ENCODE peak calls at places on chromosomes 6 and 20, in five cellular contexts. One of them, this sample, is unnamed.

GRCh38 chr6:131982740-131983259 is 31.6 kb upstream of the CCN2 start:
- DNase-seq in H9: no peak
- DNase-seq in SK-N-SH: no peak
- DNase-seq in RWPE2: no peak
- DNase-seq in left ventricle myocardium inferior: no peak
- DNase-seq in this sample: no peak

GRCh38 chr6:144294016-144294415 is 8.9 kb downstream of the UTRN start:
- DNase-seq in H9: no peak
- DNase-seq in SK-N-SH: no peak
- DNase-seq in RWPE2: no peak
- DNase-seq in left ventricle myocardium inferior: no peak
- DNase-seq in this sample: no peak

GRCh38 chr6:170031684-170032121 is 259.2 kb downstream of the DLL1 start:
- DNase-seq in H9: no peak
- DNase-seq in SK-N-SH: no peak
- DNase-seq in RWPE2: peak; percentile 34
- DNase-seq in left ventricle myocardium inferior: peak; percentile 11
- DNase-seq in this sample: peak; percentile 79

GRCh38 chr6:31652925-31653724 is 664 bp upstream of the BAG6 start:
- DNase-seq in H9: peak; percentile 93
- DNase-seq in SK-N-SH: peak; percentile 87
- DNase-seq in RWPE2: peak; percentile 84
- DNase-seq in left ventricle myocardium inferior: peak; percentile 86
- DNase-seq in this sample: no peak

GRCh38 chr6:113944701-113945100 is 26.2 kb downstream of the HDAC2 start:
- DNase-seq in H9: no peak
- DNase-seq in SK-N-SH: no peak
- DNase-seq in RWPE2: no peak
- DNase-seq in left ventricle myocardium inferior: no peak
- DNase-seq in this sample: no peak

GRCh38 chr6:708237-708598 is 15.3 kb upstream of the EXOC2 start:
- DNase-seq in H9: no peak
- DNase-seq in SK-N-SH: no peak
- DNase-seq in RWPE2: no peak
- DNase-seq in left ventricle myocardium inferior: no peak
- DNase-seq in this sample: no peak

GRCh38 chr6:73460044-73460443 is 1.5 kb upstream of the MTO1 start:
- DNase-seq in H9: no peak
- DNase-seq in SK-N-SH: no peak
- DNase-seq in RWPE2: no peak
- DNase-seq in left ventricle myocardium inferior: no peak
- DNase-seq in this sample: no peak

GRCh38 chr6:67248077-67248476 is 1387.0 kb upstream of the ADGRB3 start:
- DNase-seq in H9: no peak
- DNase-seq in SK-N-SH: no peak
- DNase-seq in RWPE2: no peak
- DNase-seq in left ventricle myocardium inferior: no peak
- DNase-seq in this sample: no peak

GRCh38 chr6:155402656-155403304 is 52.9 kb downstream of the NOX3 start:
- DNase-seq in H9: no peak
- DNase-seq in SK-N-SH: no peak
- DNase-seq in RWPE2: no peak
- DNase-seq in left ventricle myocardium inferior: no peak
- DNase-seq in this sample: no peak

GRCh38 chr6:155408231-155408630 is 47.4 kb downstream of the NOX3 start:
- DNase-seq in H9: no peak
- DNase-seq in SK-N-SH: no peak
- DNase-seq in RWPE2: no peak
- DNase-seq in left ventricle myocardium inferior: no peak
- DNase-seq in this sample: no peak

GRCh38 chr6:155408981-155409380 is 46.7 kb downstream of the NOX3 start:
- DNase-seq in H9: no peak
- DNase-seq in SK-N-SH: no peak
- DNase-seq in RWPE2: no peak
- DNase-seq in left ventricle myocardium inferior: no peak
- DNase-seq in this sample: no peak

GRCh38 chr6:155406801-155407200 is 48.8 kb downstream of the NOX3 start:
- DNase-seq in H9: no peak
- DNase-seq in SK-N-SH: no peak
- DNase-seq in RWPE2: no peak
- DNase-seq in left ventricle myocardium inferior: no peak
- DNase-seq in this sample: no peak

GRCh38 chr6:155404937-155405336 is 50.7 kb downstream of the NOX3 start:
- DNase-seq in H9: no peak
- DNase-seq in SK-N-SH: no peak
- DNase-seq in RWPE2: no peak
- DNase-seq in left ventricle myocardium inferior: no peak
- DNase-seq in this sample: no peak
- H3K4me1 ChIP-seq in H9: no peaks in the 10 kb centered on the region
- H3K4me1 ChIP-seq in SK-N-SH: no peaks in the 10 kb centered on the region
- H3K4me1 ChIP-seq in RWPE2: no peaks in the 10 kb centered on the region
- H3K4me1 ChIP-seq in left ventricle myocardium inferior: no peaks in the 10 kb centered on the region
- H3K4me1 ChIP-seq in this sample: no peaks in the 10 kb centered on the region

GRCh38 chr6:167247814-167248595 is 43.1 kb upstream of the UNC93A start:
- DNase-seq in H9: no peak
- DNase-seq in SK-N-SH: no peak
- DNase-seq in RWPE2: no peak
- DNase-seq in left ventricle myocardium inferior: no peak
- DNase-seq in this sample: peak; percentile 64
- TF ChIP-seq CTCF in H9: peak; percentile 55
- TF ChIP-seq CTCF in SK-N-SH: no peak
- TF ChIP-seq CTCF in RWPE2: no peak
- TF ChIP-seq CTCF in left ventricle myocardium inferior: no peak
- TF ChIP-seq CTCF in this sample: no peak

DNA sequence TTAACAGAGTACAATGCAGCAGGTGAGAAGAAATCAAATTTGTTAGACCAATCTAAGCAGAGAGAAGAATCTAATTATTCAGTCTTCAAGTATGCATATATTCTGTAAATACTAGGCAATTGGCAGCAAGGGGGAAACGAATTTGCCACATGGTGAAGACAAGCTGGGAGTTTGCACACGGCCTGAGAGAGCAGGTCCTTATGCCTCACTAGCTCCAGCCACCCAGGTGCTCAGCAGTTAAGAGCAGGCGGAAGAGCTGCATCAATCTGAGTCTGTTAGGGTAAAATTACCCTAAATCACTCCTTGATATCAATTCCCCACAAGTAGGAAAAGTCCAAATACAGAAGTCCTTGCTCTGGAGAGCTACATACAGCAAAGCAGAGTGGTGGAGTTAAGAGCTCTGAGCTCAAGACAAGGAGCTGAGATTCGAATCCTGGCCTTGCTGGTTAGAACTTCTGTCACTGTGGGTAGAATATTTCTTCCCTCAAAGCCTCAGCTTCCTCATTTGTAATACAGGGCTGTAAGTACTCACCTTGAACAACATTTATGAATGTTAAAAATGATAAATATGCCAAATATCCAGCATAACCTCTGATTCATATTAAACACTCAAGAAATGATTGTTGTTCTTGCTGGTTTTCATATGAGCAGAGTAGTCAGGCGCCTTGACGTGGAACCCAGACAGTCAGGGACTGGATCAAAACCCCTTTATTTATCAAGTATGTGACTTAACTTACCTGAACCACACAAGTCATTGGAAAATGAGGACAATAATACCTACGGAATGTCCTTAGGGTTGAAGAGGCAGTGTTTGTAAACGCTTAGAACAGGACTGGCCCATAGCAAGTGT is 444.2 kb downstream of the CDH26 start:
- DNase-seq in H9: no peak
- DNase-seq in SK-N-SH: no peak
- DNase-seq in RWPE2: no peak
- DNase-seq in left ventricle myocardium inferior: no peak
- DNase-seq in this sample: no peak
- H3K4me1 ChIP-seq in H9: no peaks in the 10 kb centered on the region
- H3K4me1 ChIP-seq in SK-N-SH: no peaks in the 10 kb centered on the region
- H3K4me1 ChIP-seq in RWPE2: no peaks in the 10 kb centered on the region
- H3K4me1 ChIP-seq in left ventricle myocardium inferior: no peaks in the 10 kb centered on the region
- H3K4me1 ChIP-seq in this sample: no peaks in the 10 kb centered on the region

GRCh38 chr20:59525500-59526241 is 78.7 kb upstream of the PHACTR3 start:
- DNase-seq in H9: peak; percentile 84
- DNase-seq in SK-N-SH: peak; percentile 83
- DNase-seq in RWPE2: peak; percentile 84
- DNase-seq in left ventricle myocardium inferior: peak; percentile 62
- DNase-seq in this sample: no peak

GRCh38 chr20:59520814-59521213 is 83.5 kb upstream of the PHACTR3 start:
- DNase-seq in H9: no peak
- DNase-seq in SK-N-SH: no peak
- DNase-seq in RWPE2: no peak
- DNase-seq in left ventricle myocardium inferior: no peak
- DNase-seq in this sample: no peak

GRCh38 chr20:59526242-59527225 is 77.8 kb upstream of the PHACTR3 start:
- DNase-seq in H9: peak; percentile 43
- DNase-seq in SK-N-SH: peak; percentile 71
- DNase-seq in RWPE2: peak; percentile 76
- DNase-seq in left ventricle myocardium inferior: no peak
- DNase-seq in this sample: no peak
- TF ChIP-seq CTCF in H9: peak; percentile 65
- TF ChIP-seq CTCF in SK-N-SH: peak; percentile 52
- TF ChIP-seq CTCF in RWPE2: peak; percentile 57
- TF ChIP-seq CTCF in left ventricle myocardium inferior: peak; percentile 23
- TF ChIP-seq CTCF in this sample: no peak

GRCh38 chr6:38508286-38508685 is 131.4 kb downstream of the BTBD9 start:
- DNase-seq in H9: no peak
- DNase-seq in SK-N-SH: no peak
- DNase-seq in RWPE2: no peak
- DNase-seq in left ventricle myocardium inferior: no peak
- DNase-seq in this sample: no peak

GRCh38 chr6:38512211-38512610 is 127.5 kb downstream of the BTBD9 start:
- DNase-seq in H9: no peak
- DNase-seq in SK-N-SH: no peak
- DNase-seq in RWPE2: no peak
- DNase-seq in left ventricle myocardium inferior: no peak
- DNase-seq in this sample: no peak

GRCh38 chr6:38508894-38509293 is 130.8 kb downstream of the BTBD9 start:
- DNase-seq in H9: no peak
- DNase-seq in SK-N-SH: no peak
- DNase-seq in RWPE2: no peak
- DNase-seq in left ventricle myocardium inferior: no peak
- DNase-seq in this sample: no peak

GRCh38 chr6:38510205-38510604 is 129.5 kb downstream of the BTBD9 start:
- DNase-seq in H9: no peak
- DNase-seq in SK-N-SH: no peak
- DNase-seq in RWPE2: no peak
- DNase-seq in left ventricle myocardium inferior: no peak
- DNase-seq in this sample: no peak

GRCh38 chr6:38509713-38510112 is 130.0 kb downstream of the BTBD9 start:
- DNase-seq in H9: no peak
- DNase-seq in SK-N-SH: no peak
- DNase-seq in RWPE2: no peak
- DNase-seq in left ventricle myocardium inferior: no peak
- DNase-seq in this sample: no peak
- H3K4me1 ChIP-seq in H9: peaks cover 2% of the 10 kb centered on the region
- H3K4me1 ChIP-seq in SK-N-SH: peaks cover 17% of the 10 kb centered on the region
- H3K4me1 ChIP-seq in RWPE2: peaks cover 14% of the 10 kb centered on the region
- H3K4me1 ChIP-seq in left ventricle myocardium inferior: peaks cover 11% of the 10 kb centered on the region
- H3K4me1 ChIP-seq in this sample: no peaks in the 10 kb centered on the region

GRCh38 chr6:136547336-136547735 is 2.9 kb downstream of the MAP7 start:
- DNase-seq in H9: no peak
- DNase-seq in SK-N-SH: peak; percentile 61
- DNase-seq in RWPE2: no peak
- DNase-seq in left ventricle myocardium inferior: no peak
- DNase-seq in this sample: no peak
- TF ChIP-seq CTCF in H9: peak; percentile 77
- TF ChIP-seq CTCF in SK-N-SH: peak; percentile 60
- TF ChIP-seq CTCF in RWPE2: peak; percentile 93
- TF ChIP-seq CTCF in left ventricle myocardium inferior: peak; percentile 32
- TF ChIP-seq CTCF in this sample: no peak

GRCh38 chr6:159679091-159680077 is 13.7 kb downstream of the SOD2 start:
- DNase-seq in H9: no peak
- DNase-seq in SK-N-SH: no peak
- DNase-seq in RWPE2: no peak
- DNase-seq in left ventricle myocardium inferior: no peak
- DNase-seq in this sample: no peak

GRCh38 chr6:159681104-159681503 is 11.9 kb downstream of the SOD2 start:
- DNase-seq in H9: no peak
- DNase-seq in SK-N-SH: no peak
- DNase-seq in RWPE2: no peak
- DNase-seq in left ventricle myocardium inferior: no peak
- DNase-seq in this sample: no peak

GRCh38 chr6:159683722-159684304 is 9.2 kb downstream of the SOD2 start:
- DNase-seq in H9: no peak
- DNase-seq in SK-N-SH: no peak
- DNase-seq in RWPE2: no peak
- DNase-seq in left ventricle myocardium inferior: no peak
- DNase-seq in this sample: no peak

GRCh38 chr6:159680104-159680503 is 12.9 kb downstream of the SOD2 start:
- DNase-seq in H9: no peak
- DNase-seq in SK-N-SH: no peak
- DNase-seq in RWPE2: no peak
- DNase-seq in left ventricle myocardium inferior: no peak
- DNase-seq in this sample: no peak

DNA sequence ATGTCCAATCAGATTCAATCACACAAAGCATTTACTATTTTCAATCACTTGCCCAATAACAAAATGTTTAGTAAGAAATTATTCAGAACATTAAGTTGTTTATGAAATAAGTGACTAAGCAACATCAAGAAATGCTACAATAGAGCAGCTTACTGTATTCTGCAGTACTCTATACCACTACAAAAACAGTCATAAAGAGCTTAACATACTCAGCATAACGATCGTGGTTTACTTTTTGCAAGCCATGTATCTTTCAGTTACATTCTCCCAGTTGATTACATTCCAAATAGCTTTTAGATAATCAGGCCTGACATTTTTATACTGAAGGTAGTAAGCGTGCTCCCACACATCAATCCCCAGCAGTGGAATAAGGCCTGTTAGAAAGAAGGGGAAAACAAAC is 10.8 kb downstream of the SOD2 start:
- DNase-seq in H9: no peak
- DNase-seq in SK-N-SH: no peak
- DNase-seq in RWPE2: no peak
- DNase-seq in left ventricle myocardium inferior: no peak
- DNase-seq in this sample: no peak
- H3K4me1 ChIP-seq in H9: no peaks in the 10 kb centered on the region
- H3K4me1 ChIP-seq in SK-N-SH: no peaks in the 10 kb centered on the region
- H3K4me1 ChIP-seq in RWPE2: no peaks in the 10 kb centered on the region
- H3K4me1 ChIP-seq in left ventricle myocardium inferior: peaks cover 69% of the 10 kb centered on the region
- H3K4me1 ChIP-seq in this sample: peaks cover 59% of the 10 kb centered on the region

GRCh38 chr6:111087106-111087835 is at the start of gene SLC16A10:
- DNase-seq in H9: peak; percentile 87
- DNase-seq in SK-N-SH: peak; percentile 97
- DNase-seq in RWPE2: no peak
- DNase-seq in left ventricle myocardium inferior: peak; percentile 79
- DNase-seq in this sample: no peak
- TF ChIP-seq CTCF in H9: no peak
- TF ChIP-seq CTCF in SK-N-SH: no peak
- TF ChIP-seq CTCF in RWPE2: no peak
- TF ChIP-seq CTCF in left ventricle myocardium inferior: no peak
- TF ChIP-seq CTCF in this sample: no peak

This sample was measured in vagina.